ENCODE peak calls at places on chromosome 6, in four cellular contexts. W is HTR-8/SVneo, B is lung microvascular endothelial cell, X is fibroblast of pulmonary artery. V is an unnamed sample.

GRCh38 chr6:39051399-39052122 is 3.0 kb downstream of the GLP1R start:
- DNase-seq in W (no peak), B (no peak), X (no peak), V (no peak)

GRCh38 chr6:83985715-83986114 is 47.9 kb upstream of the MRAP2 start:
- DNase-seq in W (no peak), B (no peak), X (no peak), V (no peak)

GRCh38 chr6:31727034-31727716 is 1.9 kb downstream of the DDAH2 start:
- DNase-seq in W (no peak), B (peak), X (no peak), V (peak)

GRCh38 chr6:119116712-119117281 is 38.3 kb upstream of the FAM184A start:
- DNase-seq in W (no peak), B (peak), X (no peak), V (no peak)

GRCh38 chr6:154301086-154301625 is 55.4 kb downstream of the IPCEF1 start:
- DNase-seq in W (no peak), B (no peak), X (no peak), V (no peak)

GRCh38 chr6:5036309-5036708 is 32.5 kb upstream of the RPP40 start:
- DNase-seq in W (no peak), B (no peak), X (peak), V (no peak)

GRCh38 chr6:111585241-111585968 is 20.3 kb downstream of the TRAF3IP2 start:
- DNase-seq in W (no peak), B (no peak), X (peak), V (no peak)

GRCh38 chr6:155530219-155530834 is 74.7 kb upstream of the NOX3 start:
- DNase-seq in W (peak), B (peak), X (peak), V (no peak)

GRCh38 chr6:47897233-47897632 is 115.4 kb downstream of the OPN5 start:
- DNase-seq in W (no peak), B (no peak), X (no peak), V (no peak)

GRCh38 chr6:3489032-3489757 is 32.3 kb upstream of the SLC22A23 start:
- DNase-seq in W (no peak), B (peak), X (peak), V (no peak)

GRCh38 chr6:136415351-136416005 is 125.8 kb upstream of the BCLAF1 start:
- DNase-seq in W (no peak), B (no peak), X (peak), V (no peak)

GRCh38 chr6:36547646-36548400 is 544 bp upstream of the STK38 start:
- DNase-seq in W (no peak), B (peak), X (no peak), V (no peak)

GRCh38 chr6:17705778-17706579 is 746 bp downstream of the NUP153 start:
- DNase-seq in W (peak), B (peak), X (peak), V (peak)

GRCh38 chr6:149153100-149153499 is 164.4 kb upstream of the TAB2 start:
- DNase-seq in W (no peak), B (no peak), X (no peak), V (no peak)

GRCh38 chr6:37942606-37943376 is 123.3 kb downstream of the ZFAND3 start:
- DNase-seq in W (no peak), B (no peak), X (no peak), V (no peak)

GRCh38 chr6:154602296-154602695 is 91.8 kb upstream of the CNKSR3 start:
- DNase-seq in W (peak), B (no peak), X (no peak), V (no peak)